ENCODE peak calls at places on chromosomes 2 and 18, in five cellular contexts. I is HCT116, Q is mesendoderm, T is neuronal stem cell, E is fibroblast of the aortic adventitia. X is an unnamed sample.
A peak's percentile ranks its signal among the peaks of the same experiment; 100 is the strongest.

GRCh38 chr2:145631561-145631960 is 1111.6 kb upstream of the ZEB2 start:
- DNase-seq in E (no peak), I (no peak), Q (no peak), T (no peak), X (no peak)

GRCh38 chr2:8329660-8330622 is 351.9 kb upstream of the ID2 start:
- DNase-seq in I (no peak), E (no peak), T (no peak), Q (no peak), X (no peak)

GRCh38 chr18:10748641-10749040 is 222.8 kb downstream of the NAPG start:
- DNase-seq in I (no peak), Q (no peak), T (no peak), E (peak; percentile 53), X (peak; percentile 22)

GRCh38 chr2:222869252-222869560 is 8.4 kb downstream of the ACSL3 start:
- DNase-seq in I (no peak), Q (no peak), T (no peak), E (no peak), X (no peak)

GRCh38 chr2:11967946-11968465 is 221.6 kb downstream of the LPIN1 start:
- DNase-seq in E (peak; percentile 90), Q (peak; percentile 56), I (no peak), T (no peak), X (peak; percentile 36)

GRCh38 chr2:198534756-198535155 is 730.4 kb downstream of the PLCL1 start:
- DNase-seq in T (no peak), Q (no peak), I (no peak), E (no peak), X (no peak)

GRCh38 chr2:170885130-170885791 is 43.8 kb upstream of the GORASP2 start:
- DNase-seq in T (no peak), E (no peak), Q (peak; percentile 30), I (no peak), X (no peak)

GRCh38 chr2:119086327-119086726 is 72.2 kb downstream of the C1QL2 start:
- DNase-seq in T (no peak), Q (no peak), E (no peak), I (no peak), X (no peak)

GRCh38 chr2:96131152-96131817 is 7.0 kb downstream of the ASTL start:
- DNase-seq in Q (no peak), I (no peak), T (no peak), E (no peak), X (no peak)

GRCh38 chr2:130261970-130262760 is 63.9 kb upstream of the TUBA3E start:
- DNase-seq in E (no peak), T (no peak), Q (peak; percentile 6), I (no peak), X (no peak)

GRCh38 chr2:230930149-230930780 is 5.2 kb upstream of the GPR55 start:
- DNase-seq in E (no peak), I (no peak), Q (no peak), T (no peak), X (no peak)

GRCh38 chr2:219300022-219300421 is 9.2 kb downstream of the PTPRN start:
- DNase-seq in E (no peak), T (no peak), Q (no peak), I (no peak), X (no peak)

GRCh38 chr2:63015389-63015788 is 35.2 kb upstream of the OTX1 start:
- DNase-seq in I (no peak), Q (no peak), T (no peak), E (no peak), X (no peak)

GRCh38 chr18:41974661-41975286 is 19.7 kb downstream of the PIK3C3 start:
- DNase-seq in T (no peak), I (no peak), E (no peak), Q (peak; percentile 21), X (no peak)

GRCh38 chr2:164439885-164440284 is 181.4 kb downstream of the GRB14 start:
- DNase-seq in E (no peak), I (no peak), Q (no peak), T (no peak), X (no peak)

GRCh38 chr18:1408331-1408835 is 503.7 kb downstream of the ADCYAP1 start:
- DNase-seq in Q (no peak), I (no peak), T (no peak), E (no peak), X (no peak)

GRCh38 chr18:37364237-37364636 is 201.4 kb downstream of the CELF4 start:
- DNase-seq in E (no peak), T (no peak), Q (no peak), I (no peak), X (no peak)

GRCh38 chr2:166060191-166060590 is 67.6 kb downstream of the SCN1A start:
- DNase-seq in I (no peak), Q (no peak), T (no peak), E (no peak), X (no peak)

GRCh38 chr2:16496426-16497388 is 168.9 kb downstream of the CYRIA start:
- DNase-seq in I (no peak), Q (no peak), T (no peak), E (no peak), X (no peak)

GRCh38 chr2:71631411-71631931 is 178.1 kb downstream of the DYSF start:
- DNase-seq in Q (no peak), E (no peak), I (no peak), T (no peak), X (peak; percentile 15)

GRCh38 chr2:237952851-237953250 is 14.0 kb upstream of the UBE2F start:
- DNase-seq in T (no peak), Q (no peak), I (no peak), E (no peak), X (no peak)

GRCh38 chr2:102117488-102117887 is 25.1 kb upstream of the IL1R1 start:
- DNase-seq in E (peak; percentile 37), T (no peak), Q (no peak), I (no peak), X (no peak)

GRCh38 chr2:181790716-181791649 is 100.5 kb upstream of the ITPRID2 start:
- DNase-seq in T (no peak), E (peak; percentile 95), Q (peak; percentile 69), I (peak; percentile 98), X (peak; percentile 98)

GRCh38 chr2:158414538-158414937 is 42.0 kb downstream of the CCDC148 start:
- DNase-seq in I (no peak), Q (no peak), E (peak; percentile 65), T (no peak), X (peak; percentile 39)

GRCh38 chr18:68660355-68661183 is 54.3 kb downstream of the TMX3 start:
- DNase-seq in I (peak; percentile 29), T (peak; percentile 30), E (peak; percentile 80), Q (peak; percentile 48), X (peak; percentile 60)

GRCh38 chr2:46317092-46317486 is 19.9 kb downstream of the EPAS1 start:
- DNase-seq in Q (no peak), I (no peak), T (no peak), E (no peak), X (no peak)

GRCh38 chr2:18339326-18339725 is 221.1 kb downstream of the RDH14 start:
- DNase-seq in E (peak; percentile 50), Q (no peak), T (no peak), I (no peak), X (peak; percentile 41)

GRCh38 chr2:126145752-126146151 is 510.2 kb upstream of the GYPC start:
- DNase-seq in E (no peak), Q (peak; percentile 46), I (no peak), T (no peak), X (no peak)

GRCh38 chr2:1482981-1483380 is 69.7 kb downstream of the TPO start:
- DNase-seq in I (no peak), T (no peak), E (no peak), Q (no peak), X (no peak)

GRCh38 chr2:213148572-213149331 is 2.7 kb downstream of the IKZF2 start:
- DNase-seq in I (no peak), E (no peak), Q (no peak), T (no peak), X (no peak)

GRCh38 chr2:8134105-8134903 is 547.6 kb upstream of the ID2 start:
- DNase-seq in E (no peak), T (no peak), I (no peak), Q (no peak), X (no peak)

GRCh38 chr18:61551586-61551985 is 218.4 kb downstream of the CDH20 start:
- DNase-seq in Q (peak; percentile 88), E (peak; percentile 92), I (peak; percentile 79), T (peak; percentile 65), X (peak; percentile 86)

GRCh38 chr18:52920665-52921064 is 580.7 kb downstream of the DCC start:
- DNase-seq in Q (no peak), T (no peak), E (no peak), I (no peak), X (no peak)

GRCh38 chr2:60764736-60765534 is 8.9 kb downstream of the PAPOLG start:
- DNase-seq in I (no peak), E (peak; percentile 48), Q (no peak), T (no peak), X (no peak)

GRCh38 chr2:127423880-127424279 is 5.7 kb downstream of the PROC start:
- DNase-seq in Q (no peak), T (no peak), E (no peak), I (no peak), X (no peak)
- H3K4me3 ChIP-seq in Q (no peak overlapping the region), T (no peak overlapping the region), E (no peak overlapping the region), I (peak overlapping the region; percentile 50), X (peak overlapping the region; percentile 31)

DNA sequence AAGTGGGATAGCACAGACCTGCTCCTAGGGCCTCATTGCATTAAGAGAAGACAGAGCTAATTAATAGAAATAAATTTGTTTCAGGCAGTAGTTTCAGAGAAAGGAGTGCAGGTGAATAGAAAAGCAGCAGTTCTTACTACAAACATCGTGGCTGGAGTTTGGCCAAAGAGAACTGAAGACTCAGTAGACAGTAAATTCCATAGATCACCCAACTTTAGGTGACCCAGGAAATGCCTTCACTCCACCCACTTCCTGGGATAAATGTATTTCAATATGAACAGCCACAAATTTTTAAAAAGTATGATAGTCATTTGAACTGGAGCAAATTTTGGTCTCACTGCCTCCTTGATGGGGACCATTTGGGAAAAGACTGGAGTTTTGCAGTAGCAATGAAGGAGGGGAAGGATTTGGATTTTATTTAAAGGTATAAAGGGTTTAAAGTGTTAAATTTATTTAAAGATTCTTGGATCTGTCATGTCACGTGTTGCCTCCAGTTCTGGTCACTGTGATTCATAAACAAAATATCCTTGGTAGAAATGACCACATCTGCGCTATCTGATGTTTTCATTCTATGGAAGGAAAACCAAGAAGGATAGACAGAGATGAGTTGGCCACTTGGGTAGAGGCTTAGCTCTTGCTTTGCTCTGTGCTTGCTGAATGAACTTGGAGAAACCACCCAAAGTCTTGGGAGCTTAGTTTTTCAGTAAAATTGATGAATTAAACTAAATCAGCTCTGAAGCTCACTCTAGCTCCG is 390.2 kb downstream of the THSD7B start:
- DNase-seq in Q (no peak), T (no peak), I (no peak), E (peak; percentile 56), X (peak; percentile 64)
- H3K4me3 ChIP-seq in Q (no peak overlapping the region), T (no peak overlapping the region), I (no peak overlapping the region), E (no peak overlapping the region), X (no peak overlapping the region)

GRCh38 chr2:20618886-20619521 is 31.9 kb downstream of the HS1BP3 start:
- DNase-seq in T (no peak), E (no peak), Q (no peak), I (no peak), X (no peak)
- H3K4me3 ChIP-seq in T (no peak overlapping the region), E (no peak overlapping the region), Q (no peak overlapping the region), I (no peak overlapping the region), X (no peak overlapping the region)

DNA sequence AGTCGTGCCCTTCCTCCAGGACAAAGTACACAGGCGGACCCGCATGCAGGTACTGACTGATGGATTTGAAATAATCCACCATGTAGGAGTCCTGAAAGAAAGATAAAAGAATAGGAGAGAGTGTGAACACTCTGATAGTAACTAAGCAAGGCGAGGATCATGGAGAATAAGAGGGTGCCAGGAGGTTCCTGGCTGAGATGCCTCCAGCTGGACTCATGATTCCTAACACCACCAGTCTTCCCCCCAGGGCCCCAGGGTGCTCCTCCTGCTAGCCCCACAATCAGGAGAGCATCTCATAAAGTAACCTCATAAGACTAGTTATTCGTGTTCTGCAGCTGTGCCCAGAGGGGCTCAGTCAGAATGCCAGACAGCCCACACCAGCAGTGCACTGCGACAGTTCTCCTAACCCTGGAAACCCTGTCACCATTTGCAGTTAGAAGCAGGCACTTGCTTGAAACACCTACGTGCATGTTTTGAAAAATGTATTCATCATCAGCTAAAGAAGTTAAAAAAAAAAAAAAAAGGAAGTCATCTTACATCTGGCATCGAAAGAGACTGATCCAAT is 36.7 kb downstream of the RMC1 start:
- DNase-seq in Q (no peak), T (no peak), E (no peak), I (no peak), X (no peak)
- H3K4me3 ChIP-seq in Q (no peak overlapping the region), T (no peak overlapping the region), E (no peak overlapping the region), I (no peak overlapping the region), X (no peak overlapping the region)